ENCODE peak calls at places on chromosomes 5 and 9, in four cellular contexts. One of them, this sample, is unnamed.

GRCh38 chr5:42927730-42928129 is 112.4 kb downstream of the ANXA2R start:
- DNase-seq in left ventricle myocardium inferior: no peak
- DNase-seq in nephron progenitor cell: no peak
- DNase-seq in Caco-2: no peak
- DNase-seq in this sample: no peak

GRCh38 chr5:16043349-16043748 is 136.2 kb downstream of the MARCHF11 start:
- DNase-seq in Caco-2: no peak
- DNase-seq in nephron progenitor cell: no peak
- DNase-seq in left ventricle myocardium inferior: no peak
- DNase-seq in this sample: no peak

GRCh38 chr9:116323571-116323970 is 170.0 kb downstream of the PAPPA start:
- DNase-seq in left ventricle myocardium inferior: no peak
- DNase-seq in Caco-2: no peak
- DNase-seq in nephron progenitor cell: no peak
- DNase-seq in this sample: no peak

GRCh38 chr5:103808464-103809106 is 246.0 kb upstream of the NUDT12 start:
- DNase-seq in nephron progenitor cell: peak
- DNase-seq in Caco-2: peak
- DNase-seq in left ventricle myocardium inferior: no peak
- DNase-seq in this sample: peak

GRCh38 chr9:137700911-137701310 is 82.1 kb downstream of the EHMT1 start:
- DNase-seq in Caco-2: no peak
- DNase-seq in left ventricle myocardium inferior: no peak
- DNase-seq in nephron progenitor cell: no peak
- DNase-seq in this sample: no peak

GRCh38 chr9:131397100-131397790 is 3.4 kb downstream of the PRRC2B start:
- DNase-seq in Caco-2: peak
- DNase-seq in nephron progenitor cell: no peak
- DNase-seq in left ventricle myocardium inferior: no peak
- DNase-seq in this sample: no peak

GRCh38 chr9:20290287-20290686 is 332.0 kb downstream of the MLLT3 start:
- DNase-seq in left ventricle myocardium inferior: no peak
- DNase-seq in nephron progenitor cell: no peak
- DNase-seq in Caco-2: no peak
- DNase-seq in this sample: no peak

GRCh38 chr9:134267305-134268265 is 58.7 kb upstream of the RXRA start:
- DNase-seq in Caco-2: no peak
- DNase-seq in nephron progenitor cell: no peak
- DNase-seq in left ventricle myocardium inferior: peak
- DNase-seq in this sample: no peak

GRCh38 chr5:14739538-14739937 is 75.0 kb downstream of the OTULIN start:
- DNase-seq in left ventricle myocardium inferior: no peak
- DNase-seq in nephron progenitor cell: no peak
- DNase-seq in Caco-2: no peak
- DNase-seq in this sample: no peak

GRCh38 chr9:127979333-127980055 is 1.3 kb downstream of the EEIG1 start:
- DNase-seq in Caco-2: peak
- DNase-seq in left ventricle myocardium inferior: peak
- DNase-seq in nephron progenitor cell: peak
- DNase-seq in this sample: no peak

GRCh38 chr5:89668821-89669220 is 740.7 kb downstream of the CETN3 start:
- DNase-seq in Caco-2: no peak
- DNase-seq in left ventricle myocardium inferior: no peak
- DNase-seq in nephron progenitor cell: no peak
- DNase-seq in this sample: no peak

GRCh38 chr5:75473463-75473862 is 38.0 kb downstream of the CERT1 start:
- DNase-seq in Caco-2: no peak
- DNase-seq in left ventricle myocardium inferior: no peak
- DNase-seq in nephron progenitor cell: no peak
- DNase-seq in this sample: no peak

GRCh38 chr5:169656125-169656990 is 19.3 kb downstream of the DOCK2 start:
- DNase-seq in left ventricle myocardium inferior: peak
- DNase-seq in nephron progenitor cell: no peak
- DNase-seq in Caco-2: no peak
- DNase-seq in this sample: no peak

GRCh38 chr5:172008689-172009141 is 2.3 kb upstream of the FBXW11 start:
- DNase-seq in Caco-2: no peak
- DNase-seq in nephron progenitor cell: no peak
- DNase-seq in left ventricle myocardium inferior: no peak
- DNase-seq in this sample: no peak

GRCh38 chr9:33142531-33142930 is 24.6 kb downstream of the B4GALT1 start:
- DNase-seq in nephron progenitor cell: no peak
- DNase-seq in Caco-2: no peak
- DNase-seq in left ventricle myocardium inferior: no peak
- DNase-seq in this sample: no peak

GRCh38 chr5:10157085-10157669 is 92.5 kb downstream of the ATPSCKMT start:
- DNase-seq in left ventricle myocardium inferior: no peak
- DNase-seq in Caco-2: peak
- DNase-seq in nephron progenitor cell: no peak
- DNase-seq in this sample: no peak

GRCh38 chr5:174192103-174192655 is 146.7 kb downstream of the NSG2 start:
- DNase-seq in Caco-2: no peak
- DNase-seq in left ventricle myocardium inferior: no peak
- DNase-seq in nephron progenitor cell: no peak
- DNase-seq in this sample: no peak

GRCh38 chr9:37801287-37801850 is 772 bp downstream of the DCAF10 start:
- DNase-seq in left ventricle myocardium inferior: peak
- DNase-seq in Caco-2: peak
- DNase-seq in nephron progenitor cell: peak
- DNase-seq in this sample: peak

GRCh38 chr5:174444791-174445190 is 279.6 kb upstream of the MSX2 start:
- DNase-seq in left ventricle myocardium inferior: no peak
- DNase-seq in Caco-2: no peak
- DNase-seq in nephron progenitor cell: peak
- DNase-seq in this sample: no peak

GRCh38 chr5:94993501-94993900 is 291.4 kb downstream of the MCTP1 start:
- DNase-seq in Caco-2: no peak
- DNase-seq in nephron progenitor cell: no peak
- DNase-seq in left ventricle myocardium inferior: no peak
- DNase-seq in this sample: no peak

GRCh38 chr9:138006576-138007233 is 129.1 kb downstream of the CACNA1B start:
- DNase-seq in nephron progenitor cell: no peak
- DNase-seq in left ventricle myocardium inferior: no peak
- DNase-seq in Caco-2: no peak
- DNase-seq in this sample: no peak

GRCh38 chr5:93810780-93811179 is 69.4 kb upstream of the POU5F2 start:
- DNase-seq in nephron progenitor cell: no peak
- DNase-seq in Caco-2: no peak
- DNase-seq in left ventricle myocardium inferior: no peak
- DNase-seq in this sample: no peak

GRCh38 chr5:132086277-132086794 is 12.7 kb downstream of the CSF2 start:
- DNase-seq in left ventricle myocardium inferior: peak
- DNase-seq in nephron progenitor cell: no peak
- DNase-seq in Caco-2: no peak
- DNase-seq in this sample: no peak

GRCh38 chr9:89185980-89186379 is 7.4 kb upstream of the SHC3 start:
- DNase-seq in Caco-2: peak
- DNase-seq in nephron progenitor cell: peak
- DNase-seq in left ventricle myocardium inferior: no peak
- DNase-seq in this sample: peak

GRCh38 chr5:176646707-176647029 is 616 bp upstream of the TSPAN17 start:
- DNase-seq in Caco-2: no peak
- DNase-seq in left ventricle myocardium inferior: no peak
- DNase-seq in nephron progenitor cell: no peak
- DNase-seq in this sample: no peak

GRCh38 chr5:176646049-176646706 is 1.1 kb upstream of the TSPAN17 start:
- DNase-seq in left ventricle myocardium inferior: no peak
- DNase-seq in nephron progenitor cell: no peak
- DNase-seq in Caco-2: no peak
- DNase-seq in this sample: no peak

GRCh38 chr5:176647870-176648466 is 684 bp downstream of the TSPAN17 start:
- DNase-seq in nephron progenitor cell: peak
- DNase-seq in left ventricle myocardium inferior: peak
- DNase-seq in Caco-2: peak
- DNase-seq in this sample: no peak

GRCh38 chr5:176648467-176649194 is 1.3 kb downstream of the TSPAN17 start:
- DNase-seq in Caco-2: no peak
- DNase-seq in nephron progenitor cell: no peak
- DNase-seq in left ventricle myocardium inferior: no peak
- DNase-seq in this sample: no peak

GRCh38 chr5:176647030-176647869 is at the start of gene TSPAN17:
- DNase-seq in left ventricle myocardium inferior: peak
- DNase-seq in Caco-2: peak
- DNase-seq in nephron progenitor cell: peak
- DNase-seq in this sample: peak
- TF ChIP-seq CTCF in left ventricle myocardium inferior: peak
- TF ChIP-seq CTCF in Caco-2: no peak
- TF ChIP-seq CTCF in nephron progenitor cell: no peak
- TF ChIP-seq CTCF in this sample: no peak

GRCh38 chr5:31614147-31615030 is 24.5 kb upstream of the PDZD2 start:
- DNase-seq in nephron progenitor cell: no peak
- DNase-seq in left ventricle myocardium inferior: no peak
- DNase-seq in Caco-2: no peak
- DNase-seq in this sample: no peak
- TF ChIP-seq CTCF in nephron progenitor cell: no peak
- TF ChIP-seq CTCF in left ventricle myocardium inferior: no peak
- TF ChIP-seq CTCF in Caco-2: no peak
- TF ChIP-seq CTCF in this sample: no peak

GRCh38 chr9:129178983-129179382 is 922 bp upstream of the IER5L start:
- DNase-seq in Caco-2: peak
- DNase-seq in nephron progenitor cell: peak
- DNase-seq in left ventricle myocardium inferior: no peak
- DNase-seq in this sample: peak

GRCh38 chr9:129178579-129178909 is 483 bp upstream of the IER5L start:
- DNase-seq in left ventricle myocardium inferior: no peak
- DNase-seq in Caco-2: no peak
- DNase-seq in nephron progenitor cell: no peak
- DNase-seq in this sample: no peak

GRCh38 chr9:129177443-129177790 is 644 bp downstream of the IER5L start:
- DNase-seq in Caco-2: no peak
- DNase-seq in nephron progenitor cell: no peak
- DNase-seq in left ventricle myocardium inferior: no peak
- DNase-seq in this sample: peak

GRCh38 chr9:129176786-129177442 is 1.1 kb downstream of the IER5L start:
- DNase-seq in left ventricle myocardium inferior: peak
- DNase-seq in Caco-2: peak
- DNase-seq in nephron progenitor cell: peak
- DNase-seq in this sample: peak

DNA sequence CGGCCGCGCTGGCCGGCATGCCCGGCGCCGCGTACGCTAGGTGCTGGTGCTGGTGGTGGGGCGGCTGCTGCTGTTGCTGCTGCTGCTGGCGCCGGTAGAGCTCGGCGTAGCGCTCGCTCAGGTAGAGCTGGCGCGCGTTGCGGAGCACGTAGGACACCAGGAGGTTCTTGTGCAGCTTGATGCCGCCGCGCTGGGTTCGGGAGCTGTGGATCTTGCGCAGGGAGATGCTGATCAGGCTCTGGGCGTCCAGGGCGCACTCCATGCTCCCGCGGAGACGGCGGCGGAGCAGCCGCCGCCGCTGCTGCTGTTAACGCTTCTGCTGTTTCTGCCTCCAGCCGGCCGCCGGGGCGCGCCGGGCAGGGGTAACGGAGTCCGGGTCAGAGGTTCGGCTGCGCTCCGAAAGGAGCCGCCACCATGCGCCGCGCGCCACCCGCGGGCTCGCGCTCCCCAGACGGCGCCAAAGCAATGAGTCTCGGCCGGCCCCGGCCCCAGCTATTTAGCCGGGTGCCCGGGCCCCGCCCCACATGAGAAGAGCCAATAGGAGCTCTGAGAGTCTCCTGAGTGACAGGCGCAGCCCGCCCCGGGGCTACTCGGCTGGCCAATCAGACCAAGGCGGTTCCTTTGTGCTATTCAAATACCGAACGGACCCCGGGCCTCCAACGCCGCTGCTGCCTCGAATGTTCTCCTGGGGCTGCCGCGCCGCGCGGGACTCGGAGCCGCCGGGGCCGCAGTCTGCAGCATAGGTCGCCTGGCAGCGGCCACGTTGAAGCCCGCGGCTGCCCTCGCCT is at the start of gene IER5L:
- DNase-seq in Caco-2: peak
- DNase-seq in nephron progenitor cell: peak
- DNase-seq in left ventricle myocardium inferior: peak
- DNase-seq in this sample: peak
- TF ChIP-seq CTCF in Caco-2: no peak
- TF ChIP-seq CTCF in nephron progenitor cell: no peak
- TF ChIP-seq CTCF in left ventricle myocardium inferior: no peak
- TF ChIP-seq CTCF in this sample: no peak

GRCh38 chr5:178403956-178404600 is 171.5 kb upstream of the PHYKPL start:
- DNase-seq in nephron progenitor cell: no peak
- DNase-seq in Caco-2: no peak
- DNase-seq in left ventricle myocardium inferior: no peak
- DNase-seq in this sample: no peak
- TF ChIP-seq CTCF in nephron progenitor cell: no peak
- TF ChIP-seq CTCF in Caco-2: no peak
- TF ChIP-seq CTCF in left ventricle myocardium inferior: no peak
- TF ChIP-seq CTCF in this sample: no peak

DNA sequence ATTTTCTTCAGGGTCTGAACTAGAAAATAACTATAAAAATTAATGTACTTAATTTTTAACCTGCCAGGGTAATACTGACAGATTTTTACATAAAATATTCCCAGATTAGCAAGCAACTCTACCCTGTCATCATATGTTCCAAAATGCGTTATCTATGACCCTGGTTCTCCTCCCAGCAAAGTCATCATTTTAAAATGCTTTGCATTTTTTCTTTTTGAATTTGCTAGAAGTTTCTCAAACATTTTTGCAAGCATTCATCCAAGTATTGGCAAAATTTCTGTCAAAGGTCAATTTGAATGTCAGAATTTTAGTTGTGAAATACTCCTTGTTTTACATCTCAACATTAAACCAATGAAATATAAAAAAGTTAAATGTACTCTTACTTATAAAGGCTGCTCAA is 144.5 kb upstream of the FTMT start:
- DNase-seq in nephron progenitor cell: no peak
- DNase-seq in Caco-2: no peak
- DNase-seq in left ventricle myocardium inferior: no peak
- DNase-seq in this sample: no peak
- TF ChIP-seq CTCF in nephron progenitor cell: no peak
- TF ChIP-seq CTCF in Caco-2: no peak
- TF ChIP-seq CTCF in left ventricle myocardium inferior: no peak
- TF ChIP-seq CTCF in this sample: no peak

This sample was measured in endothelial cell.